ENCODE peak calls at places on chromosomes 13 and 19, in nine cellular contexts. P is PC-9, R is aorta, W is dorsolateral prefrontal cortex, B is GM12864, V is GM12865, O is astrocyte, K is Caco-2, E is upper lobe of right lung. M is an unnamed sample.

GRCh38 chr13:100403675-100404074 is 184.9 kb downstream of the GGACT start:
- DNase-seq in E (no peak), P (no peak), B (no peak), W (no peak), V (no peak), O (no peak), R (no peak), K (no peak), M (no peak)

GRCh38 chr19:41218615-41219507 is at the start of gene AXL:
- DNase-seq in K (peak), B (no peak), R (peak), P (peak), E (peak), V (no peak), W (no peak), O (peak), M (no peak)

GRCh38 chr19:1001538-1002166 is 1.4 kb downstream of the GRIN3B start:
- DNase-seq in K (no peak), W (no peak), O (no peak), P (peak), R (no peak), E (peak), B (no peak), V (peak), M (no peak)

GRCh38 chr19:15759962-15760565 is 22.3 kb downstream of the OR10H3 start:
- DNase-seq in B (no peak), K (no peak), P (peak), V (peak), W (no peak), O (no peak), R (no peak), E (no peak), M (no peak)

GRCh38 chr19:45785781-45786532 is 3.7 kb upstream of the DMPK start:
- DNase-seq in B (no peak), P (no peak), O (no peak), V (peak), R (no peak), E (no peak), K (no peak), W (no peak), M (no peak)

GRCh38 chr19:48992571-48993174 is 436 bp downstream of the GYS1 start:
- DNase-seq in K (peak), W (no peak), R (no peak), P (peak), B (no peak), E (peak), V (no peak), O (no peak), M (no peak)

GRCh38 chr13:23321534-23322241 is 111.8 kb downstream of the SACS start:
- DNase-seq in P (no peak), K (no peak), W (no peak), O (peak), R (peak), E (no peak), B (no peak), V (peak), M (no peak)

GRCh38 chr19:30667227-30667626 is 295.0 kb downstream of the ZNF536 start:
- DNase-seq in B (no peak), O (no peak), K (no peak), E (no peak), R (no peak), P (no peak), W (no peak), V (no peak), M (no peak)

GRCh38 chr13:58043971-58044370 is 412.4 kb downstream of the PCDH17 start:
- DNase-seq in W (no peak), R (no peak), K (no peak), O (no peak), V (no peak), B (no peak), P (no peak), E (no peak), M (no peak)

GRCh38 chr19:3179739-3180293 is 1.2 kb downstream of the S1PR4 start:
- DNase-seq in W (no peak), R (no peak), E (no peak), B (no peak), P (no peak), O (no peak), V (peak), K (no peak), M (no peak)

GRCh38 chr19:3175761-3176714 is 2.5 kb upstream of the S1PR4 start:
- DNase-seq in P (peak), W (no peak), K (no peak), V (peak), R (no peak), E (peak), B (no peak), O (peak), M (no peak)

GRCh38 chr19:3178973-3179738 is 587 bp downstream of the S1PR4 start:
- DNase-seq in K (peak), B (no peak), W (no peak), R (no peak), E (peak), V (peak), P (no peak), O (no peak), M (no peak)

GRCh38 chr19:3178377-3178972 is at the start of gene S1PR4:
- DNase-seq in W (no peak), R (no peak), O (no peak), K (no peak), V (peak), B (no peak), E (peak), P (no peak), M (no peak)

GRCh38 chr19:3176715-3177501 is 1.7 kb upstream of the S1PR4 start:
- DNase-seq in O (peak), E (peak), K (no peak), W (no peak), B (no peak), V (peak), R (no peak), P (peak), M (no peak)
- H3K4me3 ChIP-seq in O (no peak), E (peak), K (no peak), W (no peak), B (peak), V (peak), R (no peak), P (peak), M (no peak)

DNA sequence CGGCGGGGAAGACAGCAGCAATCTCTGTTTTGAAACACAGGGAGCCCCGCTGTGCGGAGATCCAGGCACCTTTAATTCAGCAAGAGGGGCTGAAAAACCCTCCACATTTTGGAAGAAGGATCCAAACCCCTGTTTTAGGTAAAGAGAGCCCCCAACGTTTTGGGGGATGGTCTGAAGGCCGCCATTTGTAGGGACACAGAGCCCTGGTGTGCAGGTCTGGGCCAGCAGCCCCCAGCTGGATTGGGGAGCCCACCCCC is 3.5 kb upstream of the HOOK2 start:
- DNase-seq in K (no peak), V (peak), B (no peak), W (no peak), O (no peak), R (no peak), E (no peak), P (no peak), M (no peak)
- H3K4me3 ChIP-seq in K (peak), V (peak), B (peak), W (peak), O (peak), R (no peak), E (peak), P (peak), M (peak)

DNA sequence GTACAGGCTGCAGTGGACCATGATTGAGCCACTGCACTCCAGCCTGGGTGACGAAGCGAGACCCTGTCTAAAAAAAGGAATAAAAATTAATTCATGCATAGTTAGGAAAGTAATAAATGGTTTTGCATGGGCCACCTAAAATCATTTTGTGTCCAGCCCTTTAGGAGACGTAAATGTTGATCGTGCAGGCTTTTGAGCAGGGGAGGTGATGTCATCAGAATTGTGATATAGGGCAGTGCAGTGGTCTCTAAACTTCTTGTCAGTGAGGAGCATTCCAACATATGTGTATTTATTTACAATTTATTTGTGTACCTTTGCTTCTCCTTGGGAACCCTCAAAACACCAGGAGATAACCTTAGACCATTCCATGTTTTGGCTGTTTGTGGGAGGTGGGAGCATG is 3.0 kb downstream of the SMARCA4 start:
- DNase-seq in K (no peak), R (no peak), P (no peak), E (no peak), B (no peak), V (no peak), O (no peak), W (no peak), M (no peak)
- H3K4me3 ChIP-seq in K (no peak), R (no peak), P (no peak), E (no peak), B (peak), V (no peak), O (no peak), W (no peak), M (no peak)

GRCh38 chr19:2043864-2044708 is 7.0 kb downstream of the MKNK2 start:
- DNase-seq in B (no peak), V (peak), E (no peak), R (peak), W (no peak), P (no peak), O (no peak), K (no peak), M (no peak)
- H3K4me3 ChIP-seq in B (no peak), V (peak), E (no peak), R (no peak), W (no peak), P (no peak), O (no peak), K (no peak), M (no peak)

GRCh38 chr13:20684535-20684934 is 19.0 kb upstream of the IL17D start:
- DNase-seq in B (no peak), O (peak), V (no peak), K (no peak), P (no peak), W (no peak), E (no peak), R (no peak), M (no peak)
- H3K4me3 ChIP-seq in B (no peak), O (no peak), V (no peak), K (no peak), P (no peak), W (no peak), E (no peak), R (no peak), M (no peak)

DNA sequence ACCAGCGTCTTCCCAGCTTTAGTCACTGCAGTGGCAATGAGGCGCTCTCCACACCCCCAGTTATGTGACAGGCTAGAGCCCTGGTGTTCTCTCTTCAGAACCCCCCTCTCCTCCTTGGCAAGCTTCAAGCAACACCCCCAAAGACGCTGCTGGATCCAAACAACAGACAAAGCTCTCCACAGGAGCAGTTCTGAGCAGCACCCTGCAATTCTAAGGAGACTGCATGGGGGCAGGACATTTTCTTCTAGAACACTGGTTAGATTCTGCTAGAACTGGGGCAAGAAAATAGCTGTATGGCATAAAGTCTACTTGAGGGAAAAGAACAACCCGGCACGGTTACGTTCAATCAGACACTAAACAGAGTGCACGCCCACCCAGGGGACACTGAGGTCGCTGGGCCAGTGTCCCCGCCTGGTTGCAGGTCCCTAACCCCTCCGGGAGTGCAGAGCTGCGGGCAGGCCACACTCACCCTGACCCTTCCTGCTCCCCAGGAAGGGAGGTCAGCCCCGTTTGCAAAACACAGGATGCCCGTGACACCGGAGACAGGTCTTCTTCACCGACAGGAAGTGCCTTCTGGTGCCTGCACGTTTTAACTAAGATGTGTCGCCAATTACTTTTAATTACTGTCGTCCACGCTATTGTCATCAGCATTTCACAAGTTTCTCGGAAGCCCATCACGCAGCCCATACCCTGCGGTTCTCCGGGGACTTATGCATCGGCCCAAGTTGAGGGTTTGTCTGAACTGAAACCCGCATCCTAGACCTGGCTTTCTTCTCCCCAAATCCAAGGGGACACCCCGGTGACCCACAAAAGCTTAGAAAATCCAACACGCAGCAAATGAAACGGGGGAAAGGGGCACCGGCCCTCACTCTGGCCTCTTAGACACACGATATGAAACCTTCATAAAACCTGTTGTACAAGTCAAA is 943 bp downstream of the GJB6 start:
- DNase-seq in K (no peak), O (no peak), R (no peak), E (no peak), W (no peak), V (no peak), P (no peak), B (no peak), M (no peak)
- H3K4me3 ChIP-seq in K (no peak), O (no peak), R (no peak), E (peak), W (peak), V (no peak), P (no peak), B (no peak), M (no peak)

DNA sequence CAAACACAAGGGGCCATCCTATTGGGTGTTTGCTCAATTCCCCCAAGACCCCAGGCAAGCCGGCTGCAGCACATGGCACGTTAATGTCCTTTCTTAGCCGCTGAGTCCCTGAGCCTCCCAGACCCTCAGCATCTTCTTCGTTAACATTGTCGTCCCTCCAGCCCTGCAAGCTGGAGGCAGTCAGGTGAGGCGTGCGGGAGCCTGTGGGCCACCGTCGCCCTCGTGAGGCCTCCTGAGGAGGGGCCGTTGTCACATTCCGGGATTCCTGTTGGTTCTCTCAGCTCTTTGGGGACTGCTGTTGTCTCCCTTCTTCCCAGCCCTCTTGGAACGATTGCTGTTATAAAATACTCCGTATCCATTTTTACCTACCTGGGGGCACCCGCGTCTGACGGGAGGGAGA is 140.6 kb downstream of the KDM4B start:
- DNase-seq in B (no peak), E (no peak), V (no peak), P (no peak), K (no peak), R (no peak), O (no peak), W (no peak), M (no peak)
- H3K4me3 ChIP-seq in B (no peak), E (no peak), V (no peak), P (no peak), K (no peak), R (no peak), O (no peak), W (no peak), M (no peak)

GRCh38 chr19:17926044-17926443 is 6.8 kb upstream of the CCDC124 start:
- DNase-seq in K (no peak), R (no peak), O (no peak), V (peak), B (no peak), W (no peak), P (no peak), E (no peak), M (no peak)
- H3K4me3 ChIP-seq in K (no peak), R (no peak), O (no peak), V (no peak), B (no peak), W (no peak), P (no peak), E (no peak), M (no peak)

GRCh38 chr19:13978721-13979191 is 26.4 kb downstream of the DCAF15 start:
- DNase-seq in R (no peak), E (no peak), O (no peak), B (no peak), W (no peak), K (no peak), V (no peak), P (no peak), M (no peak)
- H3K4me3 ChIP-seq in R (peak), E (peak), O (no peak), B (no peak), W (peak), K (peak), V (no peak), P (no peak), M (no peak)